ENCODE peak calls at places on chromosomes 13 and 19, in six cellular contexts. One of them, this sample, is unnamed.

GRCh38 chr19:45154064-45154827 is 6.5 kb downstream of the NKPD1 start:
- DNase-seq in OCI-LY7: no peak
- DNase-seq in HCT116: peak; percentile 92
- DNase-seq in hepatocyte: peak; percentile 76
- DNase-seq in neural progenitor cell: no peak
- DNase-seq in GM23338: no peak
- DNase-seq in this sample: peak; percentile 46

GRCh38 chr13:100139822-100140221 is 50.9 kb downstream of the PCCA start:
- DNase-seq in hepatocyte: no peak
- DNase-seq in OCI-LY7: no peak
- DNase-seq in HCT116: no peak
- DNase-seq in neural progenitor cell: no peak
- DNase-seq in GM23338: no peak
- DNase-seq in this sample: no peak

GRCh38 chr19:35268546-35269424 is at the start of gene USF2:
- DNase-seq in neural progenitor cell: peak; percentile 89
- DNase-seq in OCI-LY7: peak; percentile 83
- DNase-seq in GM23338: peak; percentile 78
- DNase-seq in HCT116: peak; percentile 26
- DNase-seq in hepatocyte: peak; percentile 89
- DNase-seq in this sample: peak; percentile 58

GRCh38 chr13:50400930-50401553 is 385.8 kb downstream of the KCNRG start:
- DNase-seq in neural progenitor cell: no peak
- DNase-seq in OCI-LY7: no peak
- DNase-seq in hepatocyte: no peak
- DNase-seq in GM23338: no peak
- DNase-seq in HCT116: no peak
- DNase-seq in this sample: no peak

GRCh38 chr19:33948651-33949335 is 152.1 kb downstream of the KCTD15 start:
- DNase-seq in GM23338: no peak
- DNase-seq in hepatocyte: no peak
- DNase-seq in HCT116: no peak
- DNase-seq in neural progenitor cell: no peak
- DNase-seq in OCI-LY7: no peak
- DNase-seq in this sample: no peak

GRCh38 chr13:36131215-36131930 is at the start of gene DCLK1:
- DNase-seq in HCT116: no peak
- DNase-seq in neural progenitor cell: peak; percentile 85
- DNase-seq in OCI-LY7: no peak
- DNase-seq in GM23338: peak; percentile 87
- DNase-seq in hepatocyte: peak; percentile 60
- DNase-seq in this sample: no peak

GRCh38 chr13:42814868-42815267 is 33.5 kb downstream of the FAM216B start:
- DNase-seq in OCI-LY7: no peak
- DNase-seq in HCT116: no peak
- DNase-seq in GM23338: no peak
- DNase-seq in hepatocyte: no peak
- DNase-seq in neural progenitor cell: no peak
- DNase-seq in this sample: peak; percentile 83

GRCh38 chr13:75783906-75784485 is 147.9 kb downstream of the LMO7 start:
- DNase-seq in HCT116: no peak
- DNase-seq in hepatocyte: no peak
- DNase-seq in neural progenitor cell: no peak
- DNase-seq in GM23338: no peak
- DNase-seq in OCI-LY7: no peak
- DNase-seq in this sample: no peak

GRCh38 chr13:36918246-36919060 is 1.6 kb downstream of the SMAD9 start:
- DNase-seq in OCI-LY7: peak; percentile 74
- DNase-seq in GM23338: peak; percentile 15
- DNase-seq in HCT116: no peak
- DNase-seq in hepatocyte: no peak
- DNase-seq in neural progenitor cell: peak; percentile 69
- DNase-seq in this sample: no peak

GRCh38 chr13:44692173-44692713 is 116.1 kb upstream of the TSC22D1 start:
- DNase-seq in HCT116: peak; percentile 70
- DNase-seq in hepatocyte: no peak
- DNase-seq in GM23338: peak; percentile 27
- DNase-seq in OCI-LY7: no peak
- DNase-seq in neural progenitor cell: no peak
- DNase-seq in this sample: peak; percentile 33

GRCh38 chr13:41244555-41244954 is 18.8 kb downstream of the MTRF1 start:
- DNase-seq in neural progenitor cell: no peak
- DNase-seq in OCI-LY7: no peak
- DNase-seq in hepatocyte: no peak
- DNase-seq in HCT116: no peak
- DNase-seq in GM23338: peak; percentile 11
- DNase-seq in this sample: no peak

GRCh38 chr13:99151516-99151915 is 49.1 kb upstream of the UBAC2 start:
- DNase-seq in GM23338: no peak
- DNase-seq in HCT116: peak; percentile 23
- DNase-seq in OCI-LY7: no peak
- DNase-seq in neural progenitor cell: no peak
- DNase-seq in hepatocyte: peak; percentile 32
- DNase-seq in this sample: peak; percentile 88

GRCh38 chr13:28750187-28751045 is 31.6 kb upstream of the SLC46A3 start:
- DNase-seq in GM23338: no peak
- DNase-seq in neural progenitor cell: no peak
- DNase-seq in OCI-LY7: no peak
- DNase-seq in HCT116: no peak
- DNase-seq in hepatocyte: no peak
- DNase-seq in this sample: peak; percentile 59

GRCh38 chr13:27432180-27432579 is 7.8 kb downstream of the GTF3A start:
- DNase-seq in GM23338: no peak
- DNase-seq in hepatocyte: no peak
- DNase-seq in neural progenitor cell: no peak
- DNase-seq in HCT116: no peak
- DNase-seq in OCI-LY7: no peak
- DNase-seq in this sample: no peak

GRCh38 chr13:72620874-72621273 is 106.6 kb downstream of the MZT1 start:
- DNase-seq in HCT116: no peak
- DNase-seq in hepatocyte: no peak
- DNase-seq in OCI-LY7: no peak
- DNase-seq in GM23338: no peak
- DNase-seq in neural progenitor cell: no peak
- DNase-seq in this sample: no peak

GRCh38 chr19:10305139-10305806 is 4.3 kb downstream of the ZGLP1 start:
- DNase-seq in OCI-LY7: no peak
- DNase-seq in GM23338: no peak
- DNase-seq in neural progenitor cell: no peak
- DNase-seq in hepatocyte: no peak
- DNase-seq in HCT116: no peak
- DNase-seq in this sample: no peak
- TF ChIP-seq EZH2phosphoT487 in OCI-LY7: no peak
- TF ChIP-seq EZH2phosphoT487 in GM23338: no peak
- TF ChIP-seq EZH2phosphoT487 in neural progenitor cell: no peak
- TF ChIP-seq EZH2phosphoT487 in hepatocyte: no peak
- TF ChIP-seq EZH2phosphoT487 in HCT116: no peak
- TF ChIP-seq EZH2phosphoT487 in this sample: no peak

GRCh38 chr13:57633141-57633949 is 1.8 kb downstream of the PCDH17 start:
- DNase-seq in hepatocyte: peak; percentile 60
- DNase-seq in GM23338: peak; percentile 88
- DNase-seq in OCI-LY7: no peak
- DNase-seq in HCT116: no peak
- DNase-seq in neural progenitor cell: peak; percentile 75
- DNase-seq in this sample: no peak
- TF ChIP-seq CTCF in hepatocyte: peak; percentile 67
- TF ChIP-seq CTCF in GM23338: peak; percentile 92
- TF ChIP-seq CTCF in OCI-LY7: no peak
- TF ChIP-seq CTCF in HCT116: no peak
- TF ChIP-seq CTCF in neural progenitor cell: peak; percentile 87
- TF ChIP-seq CTCF in this sample: no peak

DNA sequence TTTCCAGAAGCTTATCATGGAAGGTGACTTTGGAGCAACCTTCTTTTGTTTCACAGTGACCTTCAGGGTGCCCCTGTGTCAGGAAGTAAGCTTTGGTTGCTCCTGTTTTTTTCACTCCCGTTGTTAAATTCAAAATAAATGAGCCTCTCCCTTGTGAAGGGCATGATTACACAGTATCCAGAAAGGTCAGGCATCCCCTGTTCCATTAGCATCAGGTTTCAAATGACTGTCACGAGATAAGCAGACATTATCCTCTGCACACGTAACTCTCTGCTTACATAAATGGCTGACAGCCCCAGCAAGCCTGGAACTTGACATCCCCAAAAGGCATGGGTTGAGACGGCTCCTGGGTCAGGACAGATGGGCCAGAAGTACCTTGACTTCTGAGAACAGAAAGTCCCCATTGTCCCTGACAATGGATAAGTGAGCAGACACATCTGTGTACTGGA is 52.0 kb downstream of the RAB20 start:
- DNase-seq in neural progenitor cell: no peak
- DNase-seq in HCT116: no peak
- DNase-seq in hepatocyte: no peak
- DNase-seq in GM23338: no peak
- DNase-seq in OCI-LY7: no peak
- DNase-seq in this sample: no peak
- H3K4me1 ChIP-seq in neural progenitor cell: no peaks in the 10 kb centered on the region
- H3K4me1 ChIP-seq in HCT116: peaks cover 27% of the 10 kb centered on the region
- H3K4me1 ChIP-seq in hepatocyte: peaks cover 21% of the 10 kb centered on the region
- H3K4me1 ChIP-seq in GM23338: no peaks in the 10 kb centered on the region
- H3K4me1 ChIP-seq in OCI-LY7: no peaks in the 10 kb centered on the region
- H3K4me1 ChIP-seq in this sample: peaks cover 11% of the 10 kb centered on the region

GRCh38 chr19:43395561-43395960 is 19.1 kb upstream of the TEX101 start:
- DNase-seq in hepatocyte: no peak
- DNase-seq in GM23338: no peak
- DNase-seq in neural progenitor cell: no peak
- DNase-seq in HCT116: no peak
- DNase-seq in OCI-LY7: no peak
- DNase-seq in this sample: peak; percentile 27
- TF ChIP-seq EZH2phosphoT487 in hepatocyte: no peak
- TF ChIP-seq EZH2phosphoT487 in GM23338: no peak
- TF ChIP-seq EZH2phosphoT487 in neural progenitor cell: no peak
- TF ChIP-seq EZH2phosphoT487 in HCT116: no peak
- TF ChIP-seq EZH2phosphoT487 in OCI-LY7: no peak
- TF ChIP-seq EZH2phosphoT487 in this sample: no peak

This sample was measured in PC-3.